ENCODE peak calls at places on chromosomes 2 and 18, in nine cellular contexts. One of them, this sample, is unnamed.

GRCh38 chr2:189726849-189727248 is 35.7 kb downstream of the OSGEPL1 start:
- DNase-seq in adrenal gland: no peak
- DNase-seq in IMR-90: no peak
- DNase-seq in WTC11: no peak
- DNase-seq in spleen: no peak
- DNase-seq in HEK293T: no peak
- DNase-seq in tibial artery: no peak
- DNase-seq in LHCN-M2: no peak
- DNase-seq in glomerular endothelial cell: no peak
- DNase-seq in this sample: no peak

GRCh38 chr2:218406949-218407703 is 7.5 kb downstream of the CTDSP1 start:
- DNase-seq in tibial artery: peak; percentile 73
- DNase-seq in LHCN-M2: peak; percentile 75
- DNase-seq in HEK293T: no peak
- DNase-seq in WTC11: no peak
- DNase-seq in adrenal gland: peak; percentile 76
- DNase-seq in spleen: peak; percentile 89
- DNase-seq in IMR-90: peak; percentile 37
- DNase-seq in glomerular endothelial cell: no peak
- DNase-seq in this sample: peak; percentile 79

GRCh38 chr2:80381666-80382065 is 77.1 kb upstream of the LRRTM1 start:
- DNase-seq in WTC11: no peak
- DNase-seq in spleen: no peak
- DNase-seq in HEK293T: no peak
- DNase-seq in LHCN-M2: no peak
- DNase-seq in IMR-90: no peak
- DNase-seq in tibial artery: no peak
- DNase-seq in glomerular endothelial cell: no peak
- DNase-seq in adrenal gland: no peak
- DNase-seq in this sample: no peak

GRCh38 chr18:23165271-23165670 is 30.0 kb downstream of the CABLES1 start:
- DNase-seq in spleen: no peak
- DNase-seq in LHCN-M2: no peak
- DNase-seq in glomerular endothelial cell: no peak
- DNase-seq in adrenal gland: no peak
- DNase-seq in tibial artery: no peak
- DNase-seq in WTC11: no peak
- DNase-seq in IMR-90: no peak
- DNase-seq in HEK293T: no peak
- DNase-seq in this sample: no peak

GRCh38 chr18:67217551-67218166 is 298.9 kb downstream of the DSEL start:
- DNase-seq in LHCN-M2: peak; percentile 75
- DNase-seq in glomerular endothelial cell: peak; percentile 52
- DNase-seq in adrenal gland: peak; percentile 54
- DNase-seq in WTC11: peak; percentile 40
- DNase-seq in tibial artery: peak; percentile 46
- DNase-seq in HEK293T: peak; percentile 10
- DNase-seq in IMR-90: peak; percentile 78
- DNase-seq in spleen: no peak
- DNase-seq in this sample: peak; percentile 29

GRCh38 chr2:210502997-210503621 is 26.6 kb upstream of the LANCL1 start:
- DNase-seq in IMR-90: peak; percentile 49
- DNase-seq in WTC11: peak; percentile 47
- DNase-seq in spleen: peak; percentile 59
- DNase-seq in HEK293T: peak; percentile 57
- DNase-seq in adrenal gland: peak; percentile 61
- DNase-seq in tibial artery: peak; percentile 30
- DNase-seq in glomerular endothelial cell: peak; percentile 23
- DNase-seq in LHCN-M2: peak; percentile 68
- DNase-seq in this sample: peak; percentile 48

GRCh38 chr2:239129147-239129896 is 271.5 kb downstream of the HDAC4 start:
- DNase-seq in WTC11: no peak
- DNase-seq in adrenal gland: no peak
- DNase-seq in tibial artery: no peak
- DNase-seq in spleen: no peak
- DNase-seq in glomerular endothelial cell: no peak
- DNase-seq in IMR-90: peak; percentile 18
- DNase-seq in LHCN-M2: no peak
- DNase-seq in HEK293T: no peak
- DNase-seq in this sample: no peak

GRCh38 chr2:142536964-142537363 is 340.5 kb upstream of the KYNU start:
- DNase-seq in glomerular endothelial cell: no peak
- DNase-seq in tibial artery: no peak
- DNase-seq in LHCN-M2: no peak
- DNase-seq in spleen: no peak
- DNase-seq in WTC11: no peak
- DNase-seq in HEK293T: no peak
- DNase-seq in adrenal gland: no peak
- DNase-seq in IMR-90: no peak
- DNase-seq in this sample: no peak